ENCODE peak calls at places on chromosomes 4 and X, in nine cellular contexts. One of them, this sample, is unnamed.

GRCh38 chr4:20376070-20376469 is 124.4 kb downstream of the SLIT2 start:
- DNase-seq in HCT116: no peak
- DNase-seq in IMR-90: no peak
- DNase-seq in transverse colon: no peak
- DNase-seq in CD8-positive, alpha-beta memory T cell: no peak
- DNase-seq in ovary: no peak
- DNase-seq in PC-9: no peak
- DNase-seq in suprapubic skin: no peak
- DNase-seq in thoracic aorta: no peak
- DNase-seq in this sample: no peak

GRCh38 chr4:89166971-89167475 is 55.7 kb downstream of the TIGD2 start:
- DNase-seq in HCT116: no peak
- DNase-seq in IMR-90: no peak
- DNase-seq in transverse colon: no peak
- DNase-seq in CD8-positive, alpha-beta memory T cell: no peak
- DNase-seq in ovary: no peak
- DNase-seq in PC-9: no peak
- DNase-seq in suprapubic skin: no peak
- DNase-seq in thoracic aorta: no peak
- DNase-seq in this sample: no peak

GRCh38 chr4:147160908-147161513 is 215.3 kb upstream of the TTC29 start:
- DNase-seq in HCT116: peak
- DNase-seq in IMR-90: peak
- DNase-seq in transverse colon: no peak
- DNase-seq in CD8-positive, alpha-beta memory T cell: no peak
- DNase-seq in ovary: no peak
- DNase-seq in PC-9: no peak
- DNase-seq in suprapubic skin: no peak
- DNase-seq in thoracic aorta: no peak
- DNase-seq in this sample: peak

GRCh38 chr4:40557741-40558140 is 71.9 kb downstream of the RBM47 start:
- DNase-seq in HCT116: no peak
- DNase-seq in IMR-90: no peak
- DNase-seq in transverse colon: no peak
- DNase-seq in CD8-positive, alpha-beta memory T cell: no peak
- DNase-seq in ovary: no peak
- DNase-seq in PC-9: peak
- DNase-seq in suprapubic skin: no peak
- DNase-seq in thoracic aorta: no peak
- DNase-seq in this sample: no peak

GRCh38 chrX:7069556-7069955 is 78.0 kb upstream of the STS start:
- DNase-seq in HCT116: no peak
- DNase-seq in IMR-90: no peak
- DNase-seq in transverse colon: no peak
- DNase-seq in CD8-positive, alpha-beta memory T cell: no peak
- DNase-seq in ovary: no peak
- DNase-seq in PC-9: no peak
- DNase-seq in suprapubic skin: no peak
- DNase-seq in thoracic aorta: no peak
- DNase-seq in this sample: no peak

GRCh38 chr4:33302298-33302697 is 2582.1 kb downstream of the PCDH7 start:
- DNase-seq in HCT116: no peak
- DNase-seq in IMR-90: no peak
- DNase-seq in transverse colon: no peak
- DNase-seq in CD8-positive, alpha-beta memory T cell: no peak
- DNase-seq in ovary: no peak
- DNase-seq in PC-9: no peak
- DNase-seq in suprapubic skin: no peak
- DNase-seq in thoracic aorta: no peak
- DNase-seq in this sample: no peak

GRCh38 chr4:1604181-1604705 is 79.9 kb downstream of the FAM53A start:
- DNase-seq in HCT116: no peak
- DNase-seq in IMR-90: no peak
- DNase-seq in transverse colon: no peak
- DNase-seq in CD8-positive, alpha-beta memory T cell: peak
- DNase-seq in ovary: no peak
- DNase-seq in PC-9: no peak
- DNase-seq in suprapubic skin: peak
- DNase-seq in thoracic aorta: no peak
- DNase-seq in this sample: no peak

GRCh38 chr4:54276633-54277426 is 47.7 kb downstream of the PDGFRA start:
- DNase-seq in HCT116: no peak
- DNase-seq in IMR-90: no peak
- DNase-seq in transverse colon: no peak
- DNase-seq in CD8-positive, alpha-beta memory T cell: no peak
- DNase-seq in ovary: no peak
- DNase-seq in PC-9: no peak
- DNase-seq in suprapubic skin: no peak
- DNase-seq in thoracic aorta: no peak
- DNase-seq in this sample: no peak

GRCh38 chrX:130974323-130974722 is 71.3 kb upstream of the ENOX2 start:
- DNase-seq in HCT116: no peak
- DNase-seq in IMR-90: peak
- DNase-seq in transverse colon: no peak
- DNase-seq in CD8-positive, alpha-beta memory T cell: no peak
- DNase-seq in ovary: no peak
- DNase-seq in PC-9: no peak
- DNase-seq in suprapubic skin: no peak
- DNase-seq in thoracic aorta: no peak
- DNase-seq in this sample: no peak

GRCh38 chrX:45888518-45888917 is 656.7 kb downstream of the ZNF674 start:
- DNase-seq in HCT116: no peak
- DNase-seq in IMR-90: no peak
- DNase-seq in transverse colon: no peak
- DNase-seq in CD8-positive, alpha-beta memory T cell: no peak
- DNase-seq in ovary: no peak
- DNase-seq in PC-9: no peak
- DNase-seq in suprapubic skin: no peak
- DNase-seq in thoracic aorta: no peak
- DNase-seq in this sample: no peak

GRCh38 chr4:74523076-74523475 is 78.1 kb downstream of the AREG start:
- DNase-seq in HCT116: no peak
- DNase-seq in IMR-90: no peak
- DNase-seq in transverse colon: no peak
- DNase-seq in CD8-positive, alpha-beta memory T cell: no peak
- DNase-seq in ovary: no peak
- DNase-seq in PC-9: no peak
- DNase-seq in suprapubic skin: no peak
- DNase-seq in thoracic aorta: no peak
- DNase-seq in this sample: no peak

GRCh38 chr4:146243141-146243882 is 29.0 kb downstream of the REELD1 start:
- DNase-seq in HCT116: no peak
- DNase-seq in IMR-90: peak
- DNase-seq in transverse colon: no peak
- DNase-seq in CD8-positive, alpha-beta memory T cell: no peak
- DNase-seq in ovary: peak
- DNase-seq in PC-9: no peak
- DNase-seq in suprapubic skin: no peak
- DNase-seq in thoracic aorta: no peak
- DNase-seq in this sample: no peak

GRCh38 chr4:156948738-156949137 is 22.9 kb downstream of the PDGFC start:
- DNase-seq in HCT116: no peak
- DNase-seq in IMR-90: no peak
- DNase-seq in transverse colon: no peak
- DNase-seq in CD8-positive, alpha-beta memory T cell: no peak
- DNase-seq in ovary: no peak
- DNase-seq in PC-9: no peak
- DNase-seq in suprapubic skin: no peak
- DNase-seq in thoracic aorta: no peak
- DNase-seq in this sample: no peak

DNA sequence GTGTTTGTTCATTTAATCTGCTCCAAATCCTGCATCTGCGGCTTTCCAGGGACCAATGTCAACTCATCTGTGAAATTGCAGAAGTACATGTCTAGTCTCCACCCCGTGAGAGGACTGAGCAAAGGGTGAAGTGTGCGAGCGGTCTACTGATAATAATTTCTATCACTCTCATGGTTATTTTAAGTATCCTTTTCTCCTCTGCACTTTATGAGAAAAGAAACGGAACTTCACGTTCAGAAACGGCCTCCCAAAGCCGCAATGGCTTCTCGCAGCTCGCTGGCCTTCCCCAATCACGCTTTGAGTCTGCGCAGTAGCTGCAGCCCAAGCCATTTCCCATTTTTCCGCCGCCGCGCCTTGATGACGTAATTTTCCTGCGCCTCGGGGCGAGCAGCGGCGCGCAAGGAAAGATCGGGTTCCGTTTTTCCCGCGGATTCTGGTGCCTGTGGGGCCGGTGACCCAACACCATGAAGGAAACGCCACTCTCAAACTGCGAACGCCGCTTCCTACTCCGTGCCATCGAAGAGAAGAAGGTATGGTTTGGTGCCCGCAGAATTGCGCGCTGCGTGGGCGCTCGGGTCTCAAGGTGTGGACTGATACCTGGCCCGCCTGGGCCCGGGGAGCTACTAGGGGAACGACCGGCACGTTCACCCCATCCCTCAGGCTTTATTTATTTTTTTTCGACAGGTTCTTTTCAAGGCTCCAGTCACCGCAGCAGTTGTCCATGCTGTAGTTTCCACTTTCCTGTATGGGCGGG is at the start of gene EXOSC9:
- DNase-seq in HCT116: peak
- DNase-seq in IMR-90: peak
- DNase-seq in transverse colon: peak
- DNase-seq in CD8-positive, alpha-beta memory T cell: peak
- DNase-seq in ovary: peak
- DNase-seq in PC-9: peak
- DNase-seq in suprapubic skin: peak
- DNase-seq in thoracic aorta: peak
- DNase-seq in this sample: peak
- H3K27ac ChIP-seq in HCT116: peak
- H3K27ac ChIP-seq in IMR-90: peak
- H3K27ac ChIP-seq in transverse colon: peak
- H3K27ac ChIP-seq in CD8-positive, alpha-beta memory T cell: peak
- H3K27ac ChIP-seq in ovary: peak
- H3K27ac ChIP-seq in PC-9: peak
- H3K27ac ChIP-seq in suprapubic skin: peak
- H3K27ac ChIP-seq in thoracic aorta: peak
- H3K27ac ChIP-seq in this sample: peak

GRCh38 chrX:19747672-19748610 is 139.5 kb downstream of the SH3KBP1 start:
- DNase-seq in HCT116: no peak
- DNase-seq in IMR-90: no peak
- DNase-seq in transverse colon: peak
- DNase-seq in CD8-positive, alpha-beta memory T cell: peak
- DNase-seq in ovary: no peak
- DNase-seq in PC-9: no peak
- DNase-seq in suprapubic skin: no peak
- DNase-seq in thoracic aorta: no peak
- DNase-seq in this sample: no peak

GRCh38 chrX:19744231-19744630 is 143.2 kb downstream of the SH3KBP1 start:
- DNase-seq in HCT116: no peak
- DNase-seq in IMR-90: no peak
- DNase-seq in transverse colon: no peak
- DNase-seq in CD8-positive, alpha-beta memory T cell: no peak
- DNase-seq in ovary: no peak
- DNase-seq in PC-9: no peak
- DNase-seq in suprapubic skin: no peak
- DNase-seq in thoracic aorta: no peak
- DNase-seq in this sample: no peak

GRCh38 chrX:19750028-19750786 is 137.2 kb downstream of the SH3KBP1 start:
- DNase-seq in HCT116: no peak
- DNase-seq in IMR-90: no peak
- DNase-seq in transverse colon: no peak
- DNase-seq in CD8-positive, alpha-beta memory T cell: no peak
- DNase-seq in ovary: no peak
- DNase-seq in PC-9: no peak
- DNase-seq in suprapubic skin: no peak
- DNase-seq in thoracic aorta: no peak
- DNase-seq in this sample: no peak

GRCh38 chrX:19748898-19749680 is 138.3 kb downstream of the SH3KBP1 start:
- DNase-seq in HCT116: no peak
- DNase-seq in IMR-90: no peak
- DNase-seq in transverse colon: no peak
- DNase-seq in CD8-positive, alpha-beta memory T cell: no peak
- DNase-seq in ovary: no peak
- DNase-seq in PC-9: no peak
- DNase-seq in suprapubic skin: no peak
- DNase-seq in thoracic aorta: no peak
- DNase-seq in this sample: no peak

GRCh38 chrX:19746919-19747671 is 140.3 kb downstream of the SH3KBP1 start:
- DNase-seq in HCT116: no peak
- DNase-seq in IMR-90: no peak
- DNase-seq in transverse colon: no peak
- DNase-seq in CD8-positive, alpha-beta memory T cell: no peak
- DNase-seq in ovary: no peak
- DNase-seq in PC-9: no peak
- DNase-seq in suprapubic skin: no peak
- DNase-seq in thoracic aorta: no peak
- DNase-seq in this sample: no peak
- H3K27ac ChIP-seq in HCT116: no peak
- H3K27ac ChIP-seq in IMR-90: no peak
- H3K27ac ChIP-seq in transverse colon: peak
- H3K27ac ChIP-seq in CD8-positive, alpha-beta memory T cell: peak
- H3K27ac ChIP-seq in ovary: no peak
- H3K27ac ChIP-seq in PC-9: no peak
- H3K27ac ChIP-seq in suprapubic skin: no peak
- H3K27ac ChIP-seq in thoracic aorta: no peak
- H3K27ac ChIP-seq in this sample: no peak

DNA sequence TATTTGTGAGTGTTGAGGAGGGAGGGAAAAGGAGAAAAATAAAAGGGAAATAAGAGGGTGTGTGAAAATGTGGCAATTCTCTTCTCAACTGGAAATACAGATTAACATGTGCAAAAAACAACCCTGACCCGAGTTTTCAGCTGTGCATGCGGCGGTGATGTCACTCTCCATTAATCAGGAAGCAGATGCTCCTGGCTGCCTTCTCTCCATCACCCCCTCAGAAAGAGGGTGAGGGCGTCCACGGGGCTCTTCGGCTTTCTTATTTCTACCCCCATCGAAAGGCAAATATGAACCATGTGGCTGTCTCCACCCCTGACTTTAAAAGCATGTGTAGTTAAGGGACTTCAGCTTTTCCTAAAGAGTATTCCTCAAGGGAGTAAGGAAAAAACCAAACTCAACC is 219.6 kb downstream of the MAML3 start:
- DNase-seq in HCT116: no peak
- DNase-seq in IMR-90: peak
- DNase-seq in transverse colon: no peak
- DNase-seq in CD8-positive, alpha-beta memory T cell: no peak
- DNase-seq in ovary: peak
- DNase-seq in PC-9: no peak
- DNase-seq in suprapubic skin: no peak
- DNase-seq in thoracic aorta: no peak
- DNase-seq in this sample: no peak
- H3K27ac ChIP-seq in HCT116: no peak
- H3K27ac ChIP-seq in IMR-90: no peak
- H3K27ac ChIP-seq in transverse colon: no peak
- H3K27ac ChIP-seq in CD8-positive, alpha-beta memory T cell: no peak
- H3K27ac ChIP-seq in ovary: peak
- H3K27ac ChIP-seq in PC-9: no peak
- H3K27ac ChIP-seq in suprapubic skin: no peak
- H3K27ac ChIP-seq in thoracic aorta: no peak
- H3K27ac ChIP-seq in this sample: no peak

DNA sequence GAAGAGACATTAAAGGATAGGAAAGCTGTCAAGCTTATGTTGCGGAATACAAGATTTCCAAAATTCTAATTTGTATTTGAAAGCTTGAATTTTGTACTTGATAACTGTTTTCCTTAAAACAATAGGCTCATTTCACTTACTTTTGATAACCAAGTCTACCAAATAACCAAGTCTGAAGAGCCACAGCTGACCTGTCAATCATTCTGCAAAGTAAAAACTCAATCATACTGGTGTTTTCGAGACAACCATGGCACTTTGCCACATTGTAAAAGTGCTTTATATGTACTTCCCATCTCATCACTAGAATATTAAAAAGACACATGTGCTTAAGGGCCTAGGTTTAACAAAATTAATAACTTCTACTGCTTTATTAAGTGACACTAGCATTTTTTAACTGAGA is 47.9 kb downstream of the LEF1 start:
- DNase-seq in HCT116: no peak
- DNase-seq in IMR-90: no peak
- DNase-seq in transverse colon: no peak
- DNase-seq in CD8-positive, alpha-beta memory T cell: no peak
- DNase-seq in ovary: no peak
- DNase-seq in PC-9: no peak
- DNase-seq in suprapubic skin: no peak
- DNase-seq in thoracic aorta: no peak
- DNase-seq in this sample: no peak
- H3K27ac ChIP-seq in HCT116: no peak
- H3K27ac ChIP-seq in IMR-90: no peak
- H3K27ac ChIP-seq in transverse colon: no peak
- H3K27ac ChIP-seq in CD8-positive, alpha-beta memory T cell: no peak
- H3K27ac ChIP-seq in ovary: no peak
- H3K27ac ChIP-seq in PC-9: no peak
- H3K27ac ChIP-seq in suprapubic skin: no peak
- H3K27ac ChIP-seq in thoracic aorta: no peak
- H3K27ac ChIP-seq in this sample: no peak

This sample was measured in substantia nigra.